ENCODE peak calls at places on chromosomes 3 and 15, in six cellular contexts. W is fibroblast of the aortic adventitia, P is GM23338, M is sigmoid colon, D is uterus, G is tibial artery. J is an unnamed sample.

GRCh38 chr3:136366289-136366688 is 116.1 kb downstream of the PCCB start:
- DNase-seq in G (no peak), D (no peak), M (no peak), W (peak; percentile 9), P (no peak), J (no peak)

GRCh38 chr15:65249641-65250040 is 37.0 kb downstream of the PARP16 start:
- DNase-seq in D (no peak), W (no peak), P (no peak), G (no peak), M (no peak), J (peak; percentile 82)

GRCh38 chr3:185732782-185733181 is 92.1 kb downstream of the IGF2BP2 start:
- DNase-seq in P (no peak), G (no peak), M (no peak), W (peak; percentile 82), D (no peak), J (no peak)

GRCh38 chr3:4805662-4806061 is 173.6 kb upstream of the BHLHE40 start:
- DNase-seq in W (no peak), G (no peak), M (no peak), D (no peak), P (no peak), J (no peak)

GRCh38 chr3:32778389-32778788 is 39.4 kb upstream of the TRIM71 start:
- DNase-seq in W (no peak), D (no peak), P (no peak), M (peak; percentile 26), G (no peak), J (no peak)

GRCh38 chr15:66819084-66819483 is 117.0 kb downstream of the SMAD6 start:
- DNase-seq in M (no peak), P (no peak), D (no peak), W (no peak), G (no peak), J (no peak)

GRCh38 chr15:56249080-56249479 is 5.4 kb upstream of the RFX7 start:
- DNase-seq in M (no peak), W (peak; percentile 81), P (peak; percentile 93), G (no peak), D (no peak), J (no peak)

GRCh38 chr3:11591006-11591360 is 52.7 kb downstream of the VGLL4 start:
- DNase-seq in D (no peak), G (no peak), W (peak; percentile 44), P (no peak), M (no peak), J (no peak)

GRCh38 chr3:57165637-57166036 is 484 bp upstream of the IL17RD start:
- DNase-seq in D (no peak), P (no peak), W (no peak), G (no peak), M (no peak), J (no peak)

GRCh38 chr3:102514241-102514640 is 79.4 kb downstream of the ZPLD1 start:
- DNase-seq in D (no peak), M (no peak), W (no peak), P (no peak), G (no peak), J (no peak)

GRCh38 chr3:61565569-61565968 is 4.2 kb downstream of the PTPRG start:
- DNase-seq in P (no peak), W (no peak), M (no peak), G (no peak), D (no peak), J (no peak)

GRCh38 chr15:75782926-75783325 is 60.3 kb upstream of the UBE2Q2 start:
- DNase-seq in G (no peak), M (no peak), W (no peak), P (no peak), D (no peak), J (no peak)

GRCh38 chr3:40843851-40844548 is 319.2 kb downstream of the ZNF621 start:
- DNase-seq in M (no peak), W (no peak), G (no peak), P (peak; percentile 23), D (no peak), J (no peak)

GRCh38 chr3:48564022-48564421 is 441 bp upstream of the UCN2 start:
- DNase-seq in D (no peak), M (peak; percentile 76), W (peak; percentile 34), G (peak; percentile 50), P (no peak), J (no peak)

GRCh38 chr3:63519426-63519825 is 133.0 kb upstream of the SNTN start:
- DNase-seq in M (no peak), W (peak; percentile 2), P (no peak), G (no peak), D (no peak), J (no peak)

GRCh38 chr15:83422541-83422940 is 24.6 kb upstream of the SH3GL3 start:
- DNase-seq in W (no peak), D (no peak), M (no peak), G (no peak), P (no peak), J (no peak)

GRCh38 chr15:67564590-67565345 is 22.3 kb downstream of the MAP2K5 start:
- DNase-seq in P (no peak), D (no peak), W (no peak), M (no peak), G (no peak), J (peak; percentile 72)

GRCh38 chr15:81327526-81327925 is 3.6 kb upstream of the STARD5 start:
- DNase-seq in D (no peak), G (no peak), W (peak; percentile 84), M (no peak), P (no peak), J (no peak)

GRCh38 chr15:78437107-78437761 is 782 bp upstream of the IREB2 start:
- DNase-seq in M (no peak), D (no peak), W (no peak), P (peak; percentile 54), G (no peak), J (peak; percentile 57)

GRCh38 chr3:195172896-195173295 is 98.1 kb downstream of the XXYLT1 start:
- DNase-seq in M (no peak), W (no peak), P (no peak), G (no peak), D (peak; percentile 31), J (no peak)

GRCh38 chr3:54122802-54123537 is 618 bp downstream of the CACNA2D3 start:
- DNase-seq in W (no peak), D (no peak), M (no peak), G (no peak), P (peak; percentile 55), J (peak; percentile 38)

GRCh38 chr15:85100186-85100937 is 118.7 kb downstream of the PDE8A start:
- DNase-seq in P (no peak), W (no peak), G (no peak), D (no peak), M (no peak), J (no peak)

GRCh38 chr15:59691194-59691805 is 2.2 kb upstream of the BNIP2 start:
- DNase-seq in W (peak; percentile 78), D (peak; percentile 45), M (no peak), G (peak; percentile 72), P (peak; percentile 26), J (peak; percentile 51)

GRCh38 chr3:141746962-141747361 is 8.9 kb downstream of the RNF7 start:
- DNase-seq in M (no peak), D (no peak), W (no peak), G (no peak), P (no peak), J (no peak)

GRCh38 chr3:129218742-129219141 is 30.7 kb upstream of the COPG1 start:
- DNase-seq in D (no peak), G (no peak), P (no peak), W (no peak), M (no peak), J (no peak)

GRCh38 chr15:80785335-80785734 is 6.2 kb downstream of the CEMIP start:
- DNase-seq in M (no peak), W (peak; percentile 18), G (no peak), D (no peak), P (no peak), J (no peak)

DNA sequence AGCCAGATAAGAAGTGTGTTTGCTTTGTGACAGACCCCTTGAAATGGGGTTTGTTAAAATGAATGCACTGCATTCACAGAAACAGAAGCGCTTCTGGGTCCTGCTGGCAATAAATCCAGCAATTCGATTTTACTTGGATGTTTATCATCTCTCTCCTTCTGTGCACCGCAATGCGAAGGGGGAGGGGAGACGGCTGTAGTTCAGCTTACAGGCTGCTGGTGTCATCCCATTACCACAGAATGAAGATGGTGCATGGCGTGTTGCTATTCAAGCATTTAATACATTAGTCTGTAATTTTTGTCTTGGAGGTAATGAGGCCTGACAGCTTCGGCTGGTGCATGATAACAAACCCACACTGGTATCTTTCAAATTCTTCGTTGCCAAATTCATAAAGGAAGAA is 418.1 kb downstream of the OTOL1 start:
- DNase-seq in W (peak; percentile 63), D (peak; percentile 16), M (peak; percentile 69), G (no peak), P (peak; percentile 71), J (no peak)
- TF ChIP-seq CTCF in W (peak; percentile 64), D (peak; percentile 38), M (peak; percentile 28), G (peak; percentile 41), P (peak; percentile 77), J (no peak)

DNA sequence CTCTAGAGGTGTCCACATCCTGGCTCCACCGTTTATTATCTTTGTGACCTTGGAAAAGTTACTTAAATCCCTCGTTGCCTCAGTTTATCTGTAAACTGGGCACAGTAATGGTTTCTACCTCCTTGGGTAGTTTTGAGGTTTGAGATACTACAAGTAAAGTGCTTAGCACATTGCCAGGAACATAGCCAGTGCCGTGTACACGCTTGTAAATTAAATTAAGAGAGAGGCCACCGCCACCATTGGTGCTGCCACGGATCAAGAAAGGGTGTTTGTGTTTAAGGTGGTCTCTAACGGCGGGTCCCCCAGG is 5.8 kb upstream of the WNT7A start:
- DNase-seq in W (no peak), P (no peak), D (no peak), M (no peak), G (no peak), J (no peak)
- TF ChIP-seq CTCF in W (no peak), P (no peak), D (no peak), M (no peak), G (no peak), J (no peak)

GRCh38 chr3:123445702-123446101 is 3.2 kb downstream of the ADCY5 start:
- DNase-seq in G (no peak), P (no peak), W (no peak), D (no peak), M (no peak), J (no peak)

GRCh38 chr3:123442125-123442524 is 6.8 kb downstream of the ADCY5 start:
- DNase-seq in D (no peak), W (no peak), M (no peak), P (no peak), G (no peak), J (no peak)

GRCh38 chr3:123442908-123443307 is 6.0 kb downstream of the ADCY5 start:
- DNase-seq in G (no peak), D (no peak), P (no peak), W (no peak), M (no peak), J (no peak)

GRCh38 chr3:123444744-123445143 is 4.1 kb downstream of the ADCY5 start:
- DNase-seq in W (no peak), G (no peak), P (no peak), M (no peak), D (no peak), J (no peak)

GRCh38 chr3:123444023-123444422 is 4.9 kb downstream of the ADCY5 start:
- DNase-seq in M (no peak), G (no peak), W (no peak), D (no peak), P (no peak), J (no peak)
- TF ChIP-seq CTCF in M (no peak), G (no peak), W (no peak), D (no peak), P (no peak), J (no peak)

GRCh38 chr3:1087066-1087555 is 5.7 kb upstream of the CNTN6 start:
- DNase-seq in P (peak; percentile 34), D (no peak), G (peak; percentile 62), W (peak; percentile 95), M (no peak), J (no peak)

GRCh38 chr3:1079641-1080040 is 13.2 kb upstream of the CNTN6 start:
- DNase-seq in G (no peak), P (no peak), W (no peak), D (no peak), M (no peak), J (no peak)

GRCh38 chr3:1082024-1082633 is 10.7 kb upstream of the CNTN6 start:
- DNase-seq in W (peak; percentile 64), P (peak; percentile 85), M (no peak), G (peak; percentile 47), D (no peak), J (peak; percentile 15)
- TF ChIP-seq CTCF in W (peak; percentile 65), P (peak; percentile 85), M (peak; percentile 36), G (peak; percentile 60), D (peak; percentile 27), J (peak; percentile 64)